ENCODE peak calls at places on chromosomes 6 and 20, in ten cellular contexts. R is T-helper 1 cell; X is stromal cell of bone marrow; A is CD14-positive monocyte; L is NCI-H2171 treated with DMSO at 0.1 percent for 48 hours; S is RPMI7951; F is posterior cingulate gyrus; J is ureter; Q is GM20000; W is stimulated activated naive CD8-positive, alpha-beta T cell treated with anti-CD3 and anti-CD28 coated beads, Interleukin-15, Interleukin-2, amounts not matched to agents 100 U/mL and 50 U/mL, for 24 hours. I is an unnamed sample.

GRCh38 chr6:1336246-1336843 is 24.4 kb downstream of the FOXQ1 start:
- DNase-seq in R (no peak), X (no peak), A (no peak), L (no peak), S (no peak), F (no peak), J (peak), Q (no peak), W (no peak), I (peak)

GRCh38 chr6:66962082-66962481 is 1255.1 kb upstream of the EYS start:
- DNase-seq in R (no peak), X (no peak), A (no peak), L (no peak), S (no peak), F (no peak), J (no peak), Q (no peak), W (no peak), I (no peak)

GRCh38 chr20:8601542-8601912 is 467.4 kb upstream of the PLCB4 start:
- DNase-seq in R (no peak), X (no peak), A (no peak), L (peak), S (peak), F (no peak), J (no peak), Q (peak), W (peak), I (no peak)

GRCh38 chr6:44699851-44700250 is 312.3 kb downstream of the CDC5L start:
- DNase-seq in R (no peak), X (no peak), A (no peak), L (no peak), S (peak), F (no peak), J (no peak), Q (no peak), W (no peak), I (no peak)

GRCh38 chr6:164325168-164325567 is 910.6 kb downstream of the QKI start:
- DNase-seq in R (no peak), X (no peak), A (no peak), L (no peak), S (no peak), F (no peak), J (no peak), Q (no peak), W (no peak), I (no peak)

GRCh38 chr6:166955865-166956443 is 396 bp downstream of the RNASET2 start:
- DNase-seq in R (no peak), X (no peak), A (no peak), L (peak), S (peak), F (no peak), J (no peak), Q (no peak), W (no peak), I (no peak)

GRCh38 chr6:73665686-73666319 is 12.0 kb upstream of the SLC17A5 start:
- DNase-seq in R (no peak), X (no peak), A (no peak), L (no peak), S (no peak), F (no peak), J (no peak), Q (no peak), W (no peak), I (peak)

GRCh38 chr6:28522594-28523557 is 2.8 kb upstream of the GPX5 start:
- DNase-seq in R (peak), X (no peak), A (no peak), L (no peak), S (no peak), F (no peak), J (no peak), Q (no peak), W (peak), I (no peak)

I was measured in HT1080.